ENCODE peak calls at places on chromosomes 16 and 17, in five cellular contexts. C is GM12865, X is right cardiac atrium, T is lower leg skin, A is DND-41. Y is an unnamed sample.

GRCh38 chr17:61793565-61793964 is 69.8 kb downstream of the BRIP1 start:
- DNase-seq in C (no peak), X (no peak), T (no peak), A (no peak), Y (no peak)

GRCh38 chr17:82859431-82860403 is 19.9 kb upstream of the ZNF750 start:
- DNase-seq in C (peak), X (peak), T (no peak), A (peak), Y (no peak)

GRCh38 chr17:68381076-68381900 is 76.0 kb downstream of the WIPI1 start:
- DNase-seq in C (peak), X (no peak), T (no peak), A (no peak), Y (no peak)

GRCh38 chr16:19375561-19376158 is 42.0 kb upstream of the TMC5 start:
- DNase-seq in C (peak), X (no peak), T (peak), A (peak), Y (peak)

GRCh38 chr17:32769846-32770245 is 107.1 kb downstream of the MYO1D start:
- DNase-seq in C (no peak), X (no peak), T (no peak), A (no peak), Y (peak)

GRCh38 chr16:56101480-56101879 is 89.8 kb upstream of the GNAO1 start:
- DNase-seq in C (no peak), X (no peak), T (no peak), A (no peak), Y (no peak)

GRCh38 chr16:30753596-30753995 is 5.4 kb downstream of the PHKG2 start:
- DNase-seq in C (no peak), X (no peak), T (no peak), A (no peak), Y (no peak)

GRCh38 chr16:88453621-88454314 is 688 bp downstream of the ZFPM1 start:
- DNase-seq in C (peak), X (no peak), T (no peak), A (peak), Y (peak)

GRCh38 chr17:43810226-43810715 is 22.7 kb downstream of the MPP3 start:
- DNase-seq in C (no peak), X (no peak), T (no peak), A (no peak), Y (no peak)

GRCh38 chr16:52436646-52437645 is 110.0 kb downstream of the TOX3 start:
- DNase-seq in C (no peak), X (no peak), T (no peak), A (no peak), Y (no peak)

GRCh38 chr16:88317619-88317977 is 65.2 kb upstream of the ZNF469 start:
- DNase-seq in C (no peak), X (no peak), T (peak), A (no peak), Y (no peak)

GRCh38 chr17:5237541-5238016 is 2.9 kb upstream of the SCIMP start:
- DNase-seq in C (peak), X (peak), T (peak), A (peak), Y (peak)

GRCh38 chr17:17713839-17714238 is 32.6 kb downstream of the RAI1 start:
- DNase-seq in C (peak), X (peak), T (no peak), A (no peak), Y (no peak)

GRCh38 chr17:41008811-41009210 is at the start of gene KRTAP3-1:
- DNase-seq in C (no peak), X (no peak), T (no peak), A (no peak), Y (no peak)

GRCh38 chr16:30659507-30660423 is 1.5 kb downstream of the FBRS start:
- DNase-seq in C (peak), X (peak), T (peak), A (peak), Y (peak)

GRCh38 chr16:67280090-67281015 is 1.0 kb downstream of the PLEKHG4 start:
- DNase-seq in C (no peak), X (no peak), T (no peak), A (no peak), Y (no peak)
- H3K4me3 ChIP-seq in C (no peak), X (no peak), T (no peak), A (no peak), Y (no peak)

GRCh38 chr17:76260669-76261068 is 4.5 kb upstream of the UBALD2 start:
- DNase-seq in C (no peak), X (peak), T (no peak), A (no peak), Y (no peak)

GRCh38 chr17:76261421-76262215 is 3.5 kb upstream of the UBALD2 start:
- DNase-seq in C (peak), X (peak), T (no peak), A (no peak), Y (no peak)

GRCh38 chr17:76262732-76263344 is 2.3 kb upstream of the UBALD2 start:
- DNase-seq in C (peak), X (peak), T (no peak), A (no peak), Y (no peak)

GRCh38 chr17:76263896-76264295 is 1.3 kb upstream of the UBALD2 start:
- DNase-seq in C (no peak), X (peak), T (no peak), A (no peak), Y (no peak)

GRCh38 chr17:76260220-76260619 is 4.9 kb upstream of the UBALD2 start:
- DNase-seq in C (peak), X (no peak), T (no peak), A (no peak), Y (no peak)
- H3K4me3 ChIP-seq in C (no peak), X (no peak), T (no peak), A (no peak), Y (no peak)

GRCh38 chr17:36722903-36723263 is 121.5 kb downstream of the MRM1 start:
- DNase-seq in C (no peak), X (no peak), T (no peak), A (no peak), Y (no peak)
- H3K4me3 ChIP-seq in C (peak), X (no peak), T (no peak), A (peak), Y (peak)

GRCh38 chr17:58263773-58264172 is 17.0 kb downstream of the MPO start:
- DNase-seq in C (no peak), X (no peak), T (no peak), A (no peak), Y (no peak)
- H3K4me3 ChIP-seq in C (no peak), X (no peak), T (no peak), A (no peak), Y (no peak)

GRCh38 chr16:54647216-54647615 is 283.4 kb upstream of the IRX5 start:
- DNase-seq in C (no peak), X (no peak), T (peak), A (no peak), Y (no peak)
- H3K4me3 ChIP-seq in C (no peak), X (no peak), T (no peak), A (no peak), Y (no peak)

DNA sequence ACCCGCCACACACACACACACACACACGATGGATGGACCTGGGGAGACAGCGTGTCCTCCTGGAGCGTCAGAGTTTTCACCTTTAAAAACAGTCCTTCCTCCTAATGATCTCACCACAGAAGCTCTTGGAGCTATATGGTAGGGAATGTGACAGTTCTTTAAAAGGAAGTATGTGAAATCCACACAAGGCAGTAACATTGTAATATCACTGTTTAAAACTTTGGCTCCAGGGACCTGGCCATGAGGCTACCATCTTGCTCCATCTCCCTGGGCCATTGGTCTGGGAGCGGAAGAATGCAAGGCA is 302.4 kb downstream of the SOX9 start:
- DNase-seq in C (no peak), X (no peak), T (no peak), A (no peak), Y (no peak)
- H3K4me3 ChIP-seq in C (peak), X (no peak), T (no peak), A (no peak), Y (no peak)

GRCh38 chr17:8015957-8016631 is 13.7 kb downstream of the GUCY2D start:
- DNase-seq in C (no peak), X (no peak), T (no peak), A (no peak), Y (peak)
- H3K4me3 ChIP-seq in C (no peak), X (peak), T (peak), A (no peak), Y (peak)

GRCh38 chr17:72456026-72456569 is 335.3 kb downstream of the SOX9 start:
- DNase-seq in C (no peak), X (no peak), T (no peak), A (no peak), Y (no peak)

GRCh38 chr17:72458301-72458700 is 337.5 kb downstream of the SOX9 start:
- DNase-seq in C (no peak), X (no peak), T (no peak), A (no peak), Y (no peak)

GRCh38 chr17:72455562-72455961 is 334.7 kb downstream of the SOX9 start:
- DNase-seq in C (no peak), X (no peak), T (no peak), A (no peak), Y (peak)

GRCh38 chr17:72460711-72461110 is 339.9 kb downstream of the SOX9 start:
- DNase-seq in C (no peak), X (no peak), T (no peak), A (no peak), Y (no peak)

GRCh38 chr17:72457712-72458111 is 336.9 kb downstream of the SOX9 start:
- DNase-seq in C (no peak), X (no peak), T (no peak), A (no peak), Y (no peak)
- H3K4me3 ChIP-seq in C (no peak), X (no peak), T (no peak), A (no peak), Y (no peak)